ENCODE peak calls at places on chromosomes 6 and 20, in four cellular contexts. R, P, O and G are unnamed samples. For H3K27me3, the result is how much of the 10 kb centered on the place peaks cover.

GRCh38 chr20:41716911-41717310 is 98.7 kb upstream of the CHD6 start:
- DNase-seq in R (no peak), O (no peak), P (no peak), G (no peak)

GRCh38 chr20:47304287-47304686 is 52.2 kb downstream of the ZMYND8 start:
- DNase-seq in O (peak), P (no peak), R (no peak), G (no peak)

GRCh38 chr6:35058041-35058675 is 83.0 kb downstream of the TCP11 start:
- DNase-seq in O (peak), P (no peak), R (no peak), G (no peak)

GRCh38 chr6:154488276-154488627 is 22.2 kb downstream of the CNKSR3 start:
- DNase-seq in O (no peak), R (no peak), P (no peak), G (no peak)

GRCh38 chr6:11585426-11586016 is 48.0 kb downstream of the TMEM170B start:
- DNase-seq in P (no peak), R (peak), O (peak), G (no peak)

GRCh38 chr20:18394363-18394762 is 72.5 kb downstream of the DZANK1 start:
- DNase-seq in P (no peak), R (no peak), O (no peak), G (no peak)

GRCh38 chr6:85405175-85405852 is 44.6 kb upstream of the NT5E start:
- DNase-seq in R (no peak), P (no peak), O (peak), G (peak)

GRCh38 chr6:132209351-132209750 is 191.9 kb downstream of the MOXD1 start:
- DNase-seq in P (no peak), R (no peak), O (no peak), G (no peak)

GRCh38 chr6:147190556-147190955 is 13.7 kb upstream of the STXBP5 start:
- DNase-seq in P (no peak), R (no peak), O (no peak), G (no peak)

GRCh38 chr6:56145616-56146015 is 101.8 kb downstream of the COL21A1 start:
- DNase-seq in O (no peak), P (no peak), R (no peak), G (no peak)

GRCh38 chr6:149929422-149929821 is 6.5 kb upstream of the RAET1G start:
- DNase-seq in P (no peak), O (no peak), R (no peak), G (no peak)

GRCh38 chr6:90107721-90108364 is 188.8 kb downstream of the BACH2 start:
- DNase-seq in O (no peak), P (no peak), R (no peak), G (no peak)

GRCh38 chr20:16573011-16573965 is at the start of gene KIF16B:
- DNase-seq in R (peak), O (peak), P (peak), G (peak)

GRCh38 chr20:3563548-3564177 is 92.8 kb downstream of the ATRN start:
- DNase-seq in R (peak), P (no peak), O (peak), G (no peak)

GRCh38 chr6:145960918-145961604 is 3.1 kb downstream of the SHPRH start:
- DNase-seq in R (no peak), O (no peak), P (no peak), G (peak)

GRCh38 chr6:34157236-34157830 is 11.4 kb upstream of the GRM4 start:
- DNase-seq in P (no peak), O (no peak), R (no peak), G (no peak)

GRCh38 chr6:16949696-16950095 is 152.2 kb upstream of the STMND1 start:
- DNase-seq in R (no peak), O (no peak), P (no peak), G (peak)

GRCh38 chr20:4091332-4092135 is 76.2 kb upstream of the RNF24 start:
- DNase-seq in O (peak), R (peak), P (peak), G (peak)

GRCh38 chr20:21496452-21496851 is 17.4 kb downstream of the NKX2-2 start:
- DNase-seq in O (no peak), R (no peak), P (no peak), G (no peak)
- H3K27me3 ChIP-seq in O (half or more), R (under half), P (under half), G (under half)

GRCh38 chr20:21397341-21398108 is at the start of gene NKX2-4:
- DNase-seq in P (no peak), R (no peak), O (peak), G (no peak)
- H3K27me3 ChIP-seq in P (half or more), R (half or more), O (half or more), G (half or more)

GRCh38 chr6:27539551-27539950 is 66.6 kb upstream of the ZNF184 start:
- DNase-seq in P (no peak), O (no peak), R (no peak), G (peak)

GRCh38 chr6:27541932-27542297 is 69.0 kb upstream of the ZNF184 start:
- DNase-seq in O (no peak), R (no peak), P (no peak), G (no peak)

GRCh38 chr6:27541212-27541931 is 68.5 kb upstream of the ZNF184 start:
- DNase-seq in R (peak), P (no peak), O (no peak), G (peak)

GRCh38 chr6:27544612-27545260 is 71.8 kb upstream of the ZNF184 start:
- DNase-seq in O (no peak), P (no peak), R (peak), G (no peak)

GRCh38 chr6:27542485-27542884 is 69.6 kb upstream of the ZNF184 start:
- DNase-seq in R (no peak), P (no peak), O (no peak), G (no peak)
- H3K27me3 ChIP-seq in R (under half), P (half or more), O (half or more), G (under half)

GRCh38 chr6:36336779-36337194 is at the start of gene BNIP5:
- DNase-seq in R (no peak), O (peak), P (no peak), G (no peak)
- H3K27me3 ChIP-seq in R (under half), O (under half), P (under half), G (under half)

GRCh38 chr6:106512048-106512957 is 117.0 kb downstream of the RTN4IP1 start:
- DNase-seq in R (no peak), O (peak), P (peak), G (peak)
- H3K27me3 ChIP-seq in R (under half), O (half or more), P (under half), G (under half)

DNA sequence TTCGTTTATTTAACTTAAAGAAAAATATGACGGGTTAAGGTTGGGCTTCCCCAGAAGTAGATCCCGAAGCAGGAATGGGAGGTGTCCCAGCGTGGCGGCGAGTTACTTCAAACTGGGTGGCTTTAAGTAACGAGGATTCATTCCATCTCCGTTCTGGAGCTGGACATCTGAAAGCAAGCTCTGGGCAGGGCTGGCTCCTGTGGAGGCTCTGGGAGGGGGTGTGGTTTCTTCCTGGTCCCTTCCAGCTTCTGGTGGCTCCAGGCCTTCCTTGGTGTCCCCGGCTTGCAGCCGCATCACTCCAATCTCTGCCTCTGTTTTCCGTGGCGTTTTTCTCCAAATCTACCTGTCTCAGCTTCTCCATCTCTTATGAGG is 47.3 kb upstream of the BHLHE23 start:
- DNase-seq in O (no peak), P (no peak), R (no peak), G (no peak)
- H3K27me3 ChIP-seq in O (under half), P (under half), R (under half), G (under half)

GRCh38 chr6:39086294-39086693 is 28.7 kb downstream of the SAYSD1 start:
- DNase-seq in O (no peak), P (no peak), R (no peak), G (no peak)

GRCh38 chr6:39087197-39087596 is 27.8 kb downstream of the SAYSD1 start:
- DNase-seq in P (no peak), R (no peak), O (no peak), G (no peak)

GRCh38 chr6:39088331-39088730 is 26.7 kb downstream of the SAYSD1 start:
- DNase-seq in P (peak), R (peak), O (peak), G (peak)

GRCh38 chr6:39085129-39085528 is 29.9 kb downstream of the SAYSD1 start:
- DNase-seq in R (no peak), O (no peak), P (no peak), G (no peak)

DNA sequence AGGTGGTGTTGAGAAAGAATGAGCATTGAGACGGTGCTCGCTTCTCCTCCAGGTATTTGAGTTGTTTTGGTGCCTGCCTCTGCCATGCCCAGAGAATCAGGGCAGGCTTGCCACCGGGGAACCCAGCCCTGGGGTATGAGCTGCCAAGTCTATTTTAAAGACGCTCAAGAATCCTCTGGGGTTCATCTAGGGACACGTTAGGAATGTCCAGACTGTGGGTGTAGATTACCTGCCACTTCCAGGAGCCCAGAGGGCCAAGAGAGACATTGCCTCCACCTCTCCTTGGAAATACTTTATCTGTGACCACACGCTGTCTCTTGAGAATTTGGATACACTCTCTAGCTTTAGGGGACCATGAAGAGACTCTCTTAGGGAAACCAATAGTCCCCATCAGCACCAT is 28.3 kb downstream of the SAYSD1 start:
- DNase-seq in R (no peak), P (no peak), O (no peak), G (no peak)
- H3K27me3 ChIP-seq in R (under half), P (under half), O (under half), G (half or more)

DNA sequence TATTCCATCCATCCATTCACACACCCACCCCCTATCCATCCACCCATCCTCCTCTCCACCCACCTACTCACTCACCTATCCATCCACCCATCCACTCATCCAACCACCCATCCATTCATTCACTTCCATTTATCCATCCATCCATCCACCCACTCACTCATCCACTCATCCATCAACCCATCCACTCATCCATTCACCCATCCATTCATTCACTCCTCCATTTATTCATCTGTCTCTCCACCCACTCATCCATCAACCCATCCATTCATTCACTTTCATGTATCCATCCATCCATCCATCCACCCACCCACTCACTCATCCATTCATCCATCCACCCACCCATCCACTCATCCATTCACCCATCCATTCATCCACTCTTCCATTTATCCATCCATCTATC is 84.1 kb downstream of the SRC start:
- DNase-seq in O (no peak), P (no peak), R (no peak), G (no peak)
- H3K27me3 ChIP-seq in O (under half), P (under half), R (under half), G (half or more)

GRCh38 chr20:60221593-60221992 is 263.4 kb downstream of the CDH26 start:
- DNase-seq in R (no peak), O (no peak), P (no peak), G (no peak)
- H3K27me3 ChIP-seq in R (under half), O (under half), P (under half), G (under half)

GRCh38 chr6:4185419-4185818 is 50.0 kb upstream of the ECI2 start:
- DNase-seq in O (no peak), P (no peak), R (no peak), G (no peak)
- H3K27me3 ChIP-seq in O (under half), P (under half), R (under half), G (under half)